ENCODE peak calls at places on chromosomes 11 and 22, in five cellular contexts. P is adipocyte, N is endodermal cell, A is NT2/D1, B is IMR-90. K is an unnamed sample.

GRCh38 chr11:75582935-75583709 is 21.1 kb downstream of the SERPINH1 start:
- DNase-seq in P (peak), N (peak), A (no peak), B (peak), K (peak)

GRCh38 chr11:68966894-68967780 is 13.6 kb downstream of the MRGPRD start:
- DNase-seq in P (no peak), N (no peak), A (no peak), B (no peak), K (no peak)

GRCh38 chr22:20656902-20657836 is 116.7 kb upstream of the SERPIND1 start:
- DNase-seq in P (no peak), N (peak), A (no peak), B (peak), K (peak)

GRCh38 chr11:19405966-19406365 is 165.2 kb upstream of the E2F8 start:
- DNase-seq in P (no peak), N (no peak), A (no peak), B (no peak), K (no peak)

GRCh38 chr11:102429691-102430090 is 22.9 kb downstream of the TMEM123 start:
- DNase-seq in P (no peak), N (no peak), A (no peak), B (no peak), K (no peak)

GRCh38 chr11:76918941-76919386 is 58.2 kb downstream of the ACER3 start:
- DNase-seq in P (peak), N (no peak), A (peak), B (peak), K (peak)

GRCh38 chr11:7020183-7020917 is at the start of the genes NLRP14 and ZNF214:
- DNase-seq in P (peak), N (peak), A (peak), B (peak), K (peak)

GRCh38 chr22:35521358-35522264 is 19.0 kb upstream of the RASD2 start:
- DNase-seq in P (no peak), N (no peak), A (no peak), B (no peak), K (no peak)

GRCh38 chr11:111559791-111560190 is 19.3 kb downstream of the LAYN start:
- DNase-seq in P (no peak), N (no peak), A (no peak), B (no peak), K (no peak)

GRCh38 chr11:128553662-128554392 is 33.5 kb downstream of the ETS1 start:
- DNase-seq in P (peak), N (no peak), A (no peak), B (peak), K (no peak)

GRCh38 chr22:22870577-22871398 is 16.8 kb upstream of the IGLL5 start:
- DNase-seq in P (no peak), N (peak), A (no peak), B (no peak), K (peak)

GRCh38 chr11:75576017-75576416 is 14.0 kb downstream of the SERPINH1 start:
- DNase-seq in P (no peak), N (peak), A (no peak), B (no peak), K (no peak)

GRCh38 chr11:30992513-30992849 is 377.1 kb downstream of the DCDC1 start:
- DNase-seq in P (no peak), N (peak), A (no peak), B (no peak), K (peak)

GRCh38 chr22:43829448-43829821 is 17.3 kb upstream of the EFCAB6 start:
- DNase-seq in P (peak), N (no peak), A (no peak), B (peak), K (no peak)

GRCh38 chr11:128692750-128693578 is 908 bp upstream of the FLI1 start:
- DNase-seq in P (peak), N (peak), A (no peak), B (no peak), K (peak)

GRCh38 chr11:110251837-110252236 is 44.6 kb downstream of the RDX start:
- DNase-seq in P (peak), N (no peak), A (no peak), B (peak), K (no peak)

GRCh38 chr11:44619931-44620725 is 54.7 kb downstream of the CD82 start:
- DNase-seq in P (no peak), N (peak), A (no peak), B (no peak), K (no peak)

GRCh38 chr11:124867700-124868099 is 2.5 kb downstream of the ROBO3 start:
- DNase-seq in P (peak), N (peak), A (no peak), B (peak), K (peak)

GRCh38 chr22:20057596-20058268 is 22.3 kb upstream of the DGCR8 start:
- DNase-seq in P (no peak), N (no peak), A (no peak), B (no peak), K (no peak)

GRCh38 chr11:130175898-130176297 is 16.3 kb downstream of the ST14 start:
- DNase-seq in P (no peak), N (no peak), A (no peak), B (no peak), K (peak)

GRCh38 chr22:27381960-27382742 is 419.4 kb downstream of the MN1 start:
- DNase-seq in P (no peak), N (peak), A (no peak), B (no peak), K (no peak)

GRCh38 chr22:41699264-41700104 is at the start of gene MEI1:
- DNase-seq in P (peak), N (peak), A (no peak), B (peak), K (peak)

GRCh38 chr22:28366856-28367255 is 312.8 kb downstream of the TTC28 start:
- DNase-seq in P (no peak), N (no peak), A (no peak), B (no peak), K (no peak)

GRCh38 chr11:117796456-117797428 is at the start of gene DSCAML1:
- DNase-seq in P (no peak), N (peak), A (no peak), B (no peak), K (no peak)

GRCh38 chr11:110921742-110922200 is 209.5 kb upstream of the ARHGAP20 start:
- DNase-seq in P (peak), N (peak), A (no peak), B (peak), K (no peak)

GRCh38 chr11:11641581-11641980 is 19.8 kb upstream of the GALNT18 start:
- DNase-seq in P (no peak), N (no peak), A (no peak), B (no peak), K (no peak)

GRCh38 chr11:48142886-48143285 is 73.7 kb upstream of the OR4B1 start:
- DNase-seq in P (no peak), N (no peak), A (no peak), B (no peak), K (no peak)

GRCh38 chr11:11519184-11519583 is 102.6 kb downstream of the GALNT18 start:
- DNase-seq in P (no peak), N (peak), A (no peak), B (no peak), K (no peak)

GRCh38 chr22:45977551-45978274 is 751 bp upstream of the WNT7B start:
- DNase-seq in P (peak), N (peak), A (no peak), B (peak), K (no peak)

GRCh38 chr11:47400813-47401279 is 7.5 kb upstream of the SLC39A13 start:
- DNase-seq in P (no peak), N (peak), A (no peak), B (no peak), K (peak)

GRCh38 chr11:95338430-95338991 is 107.5 kb upstream of the SESN3 start:
- DNase-seq in P (peak), N (no peak), A (peak), B (peak), K (no peak)

GRCh38 chr22:24857576-24857975 is 51.6 kb downstream of the SGSM1 start:
- DNase-seq in P (no peak), N (no peak), A (no peak), B (no peak), K (no peak)

GRCh38 chr11:57516061-57516443 is 550 bp upstream of the SLC43A1 start:
- DNase-seq in P (no peak), N (no peak), A (no peak), B (no peak), K (no peak)

GRCh38 chr11:118928870-118929495 is 3.3 kb upstream of the BCL9L start:
- DNase-seq in P (peak), N (no peak), A (no peak), B (peak), K (peak)

GRCh38 chr11:111557425-111558111 is 17.0 kb downstream of the LAYN start:
- DNase-seq in P (peak), N (no peak), A (no peak), B (peak), K (no peak)

GRCh38 chr11:75263944-75264349 is 23.4 kb downstream of the TPBGL start:
- DNase-seq in P (no peak), N (peak), A (no peak), B (peak), K (no peak)

GRCh38 chr22:46728470-46728869 is 9.6 kb downstream of the CERK start:
- DNase-seq in P (no peak), N (no peak), A (no peak), B (no peak), K (no peak)

GRCh38 chr11:8229299-8230177 is 34.1 kb downstream of the LMO1 start:
- DNase-seq in P (no peak), N (no peak), A (no peak), B (no peak), K (no peak)

GRCh38 chr11:107840120-107840479 is 18.5 kb downstream of the SLC35F2 start:
- DNase-seq in P (no peak), N (peak), A (no peak), B (no peak), K (no peak)
- H3K9ac ChIP-seq in P (peak), N (no peak), A (no peak), B (peak), K (no peak)

DNA sequence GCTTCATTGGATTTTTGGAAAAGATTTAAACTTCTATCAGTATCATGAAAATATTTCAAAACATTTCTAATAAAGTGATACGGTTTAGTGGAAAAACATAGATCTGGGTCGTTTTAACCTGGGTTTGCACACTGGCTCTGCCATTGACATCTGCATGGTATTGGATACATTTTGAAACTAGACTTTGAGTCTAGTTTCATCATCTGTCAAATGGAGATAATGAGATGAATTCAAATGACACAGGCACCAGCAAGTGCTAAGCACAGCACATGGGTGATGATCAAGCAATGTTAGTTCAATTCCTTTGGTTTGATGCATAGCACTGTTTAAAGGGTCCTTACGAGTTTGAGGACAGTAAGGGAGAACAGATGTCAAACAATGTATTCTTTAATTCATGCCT is 819.0 kb upstream of the CCDC90B start:
- DNase-seq in P (no peak), N (no peak), A (no peak), B (no peak), K (no peak)
- H3K9ac ChIP-seq in P (no peak), N (no peak), A (no peak), B (no peak), K (no peak)

GRCh38 chr11:106162190-106162589 is 84.7 kb downstream of the AASDHPPT start:
- DNase-seq in P (no peak), N (no peak), A (no peak), B (no peak), K (no peak)
- H3K9ac ChIP-seq in P (no peak), N (no peak), A (no peak), B (no peak), K (no peak)

GRCh38 chr11:65524010-65524746 is 705 bp upstream of the SCYL1 start:
- DNase-seq in P (no peak), N (peak), A (no peak), B (no peak), K (no peak)
- H3K9ac ChIP-seq in P (peak), N (no peak), A (peak), B (peak), K (no peak)

GRCh38 chr11:64229090-64229958 is 1.0 kb upstream of the DNAJC4 start:
- DNase-seq in P (no peak), N (no peak), A (no peak), B (no peak), K (no peak)

GRCh38 chr11:64229959-64230208 is 464 bp upstream of the DNAJC4 start:
- DNase-seq in P (no peak), N (no peak), A (no peak), B (no peak), K (no peak)

GRCh38 chr11:64225608-64226506 is at the start of the genes NUDT22 and TRPT1:
- DNase-seq in P (peak), N (peak), A (no peak), B (peak), K (peak)

GRCh38 chr11:64226507-64227051 is 505 bp downstream of the NUDT22 start:
- DNase-seq in P (no peak), N (peak), A (no peak), B (no peak), K (peak)

GRCh38 chr11:64227405-64227956 is 1.4 kb downstream of the NUDT22 start:
- DNase-seq in P (no peak), N (no peak), A (no peak), B (no peak), K (no peak)
- H3K9ac ChIP-seq in P (peak), N (no peak), A (peak), B (peak), K (peak)

DNA sequence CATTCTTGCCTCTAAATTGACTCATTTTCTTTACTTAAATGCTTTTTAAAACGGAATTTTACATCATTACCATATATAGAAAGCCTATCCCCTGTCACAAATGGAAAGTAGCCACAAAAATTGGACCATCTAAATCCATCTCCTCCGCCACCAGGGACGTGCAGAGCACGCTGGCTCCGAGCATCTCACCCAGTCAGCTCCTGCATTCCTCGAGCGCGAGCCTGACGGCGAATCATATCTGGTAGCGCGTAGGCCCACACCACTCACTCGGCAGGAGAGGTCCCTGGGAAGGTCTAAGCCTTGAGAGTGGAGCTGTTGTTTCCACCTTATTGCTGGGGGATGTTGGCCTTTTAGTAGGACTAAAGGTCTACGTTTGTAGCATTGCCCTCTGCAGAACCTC is 152.4 kb downstream of the TRIM29 start:
- DNase-seq in P (no peak), N (no peak), A (no peak), B (no peak), K (no peak)
- H3K9ac ChIP-seq in P (no peak), N (no peak), A (no peak), B (no peak), K (no peak)

GRCh38 chr11:86043765-86044534 is 24.9 kb downstream of the PICALM start:
- DNase-seq in P (no peak), N (no peak), A (no peak), B (no peak), K (no peak)
- H3K9ac ChIP-seq in P (no peak), N (no peak), A (no peak), B (no peak), K (no peak)

GRCh38 chr11:71209181-71209580 is 43.2 kb downstream of the SHANK2 start:
- DNase-seq in P (no peak), N (no peak), A (no peak), B (no peak), K (no peak)
- H3K9ac ChIP-seq in P (no peak), N (no peak), A (no peak), B (no peak), K (no peak)